ENCODE peak calls at places on chromosomes 11 and 22, in four cellular contexts. V, W, H and J are unnamed samples.

GRCh38 chr11:45252877-45253276 is 33.3 kb downstream of the SYT13 start:
- DNase-seq in V (no peak), W (no peak), H (no peak), J (no peak)

GRCh38 chr22:35841907-35842518 is 124.3 kb downstream of the APOL5 start:
- DNase-seq in V (no peak), W (no peak), H (no peak), J (no peak)

GRCh38 chr11:64531906-64532312 is 59.1 kb upstream of the SLC22A12 start:
- DNase-seq in V (peak), W (no peak), H (no peak), J (no peak)

GRCh38 chr11:117823294-117823940 is 1.1 kb downstream of the FXYD2 start:
- DNase-seq in V (peak), W (peak), H (no peak), J (peak)

GRCh38 chr11:57499413-57499982 is 16.0 kb downstream of the SLC43A1 start:
- DNase-seq in V (peak), W (peak), H (peak), J (peak)

GRCh38 chr11:72766152-72766902 is 14.1 kb upstream of the ARAP1 start:
- DNase-seq in V (no peak), W (no peak), H (no peak), J (no peak)

GRCh38 chr11:7571640-7572000 is 57.8 kb downstream of the PPFIBP2 start:
- DNase-seq in V (peak), W (no peak), H (peak), J (peak)

GRCh38 chr11:121661796-121662508 is 209.2 kb upstream of the SORL1-AS1 start:
- DNase-seq in V (no peak), W (no peak), H (no peak), J (no peak)

GRCh38 chr22:49408102-49408836 is 419.4 kb downstream of the BRD1 start:
- DNase-seq in V (peak), W (no peak), H (peak), J (no peak)

GRCh38 chr11:117179048-117179999 is 781 bp downstream of the SIDT2 start:
- DNase-seq in V (no peak), W (peak), H (peak), J (peak)

GRCh38 chr22:42745118-42745517 is 24.4 kb upstream of the A4GALT start:
- DNase-seq in V (no peak), W (peak), H (no peak), J (no peak)

GRCh38 chr11:59102259-59102765 is 4.7 kb upstream of the FAM111B start:
- DNase-seq in V (peak), W (peak), H (peak), J (peak)

GRCh38 chr11:35253237-35253636 is 114.3 kb downstream of the CD44 start:
- DNase-seq in V (no peak), W (no peak), H (no peak), J (no peak)

GRCh38 chr11:46677169-46677568 is 23.2 kb downstream of the ARHGAP1 start:
- DNase-seq in V (no peak), W (no peak), H (no peak), J (no peak)

GRCh38 chr11:75199412-75199955 is 41.1 kb upstream of the TPBGL start:
- DNase-seq in V (no peak), W (no peak), H (no peak), J (no peak)

GRCh38 chr11:70038034-70038834 is 39.9 kb upstream of the ANO1 start:
- DNase-seq in V (no peak), W (no peak), H (peak), J (no peak)

GRCh38 chr11:121391914-121392313 is 60.2 kb upstream of the SORL1 start:
- DNase-seq in V (no peak), W (no peak), H (peak), J (no peak)

GRCh38 chr11:128522943-128523518 is 64.3 kb downstream of the ETS1 start:
- DNase-seq in V (no peak), W (peak), H (no peak), J (peak)

GRCh38 chr11:14300661-14301304 is 58.2 kb downstream of the RRAS2 start:
- DNase-seq in V (peak), W (peak), H (peak), J (peak)

GRCh38 chr11:831132-831864 is 1.5 kb upstream of the CD151 start:
- DNase-seq in V (no peak), W (no peak), H (no peak), J (no peak)

GRCh38 chr11:129234978-129235377 is 42.9 kb upstream of the ARHGAP32 start:
- DNase-seq in V (no peak), W (no peak), H (no peak), J (no peak)

GRCh38 chr11:11047851-11048610 is 190.2 kb upstream of the ZBED5 start:
- DNase-seq in V (no peak), W (no peak), H (no peak), J (no peak)

DNA sequence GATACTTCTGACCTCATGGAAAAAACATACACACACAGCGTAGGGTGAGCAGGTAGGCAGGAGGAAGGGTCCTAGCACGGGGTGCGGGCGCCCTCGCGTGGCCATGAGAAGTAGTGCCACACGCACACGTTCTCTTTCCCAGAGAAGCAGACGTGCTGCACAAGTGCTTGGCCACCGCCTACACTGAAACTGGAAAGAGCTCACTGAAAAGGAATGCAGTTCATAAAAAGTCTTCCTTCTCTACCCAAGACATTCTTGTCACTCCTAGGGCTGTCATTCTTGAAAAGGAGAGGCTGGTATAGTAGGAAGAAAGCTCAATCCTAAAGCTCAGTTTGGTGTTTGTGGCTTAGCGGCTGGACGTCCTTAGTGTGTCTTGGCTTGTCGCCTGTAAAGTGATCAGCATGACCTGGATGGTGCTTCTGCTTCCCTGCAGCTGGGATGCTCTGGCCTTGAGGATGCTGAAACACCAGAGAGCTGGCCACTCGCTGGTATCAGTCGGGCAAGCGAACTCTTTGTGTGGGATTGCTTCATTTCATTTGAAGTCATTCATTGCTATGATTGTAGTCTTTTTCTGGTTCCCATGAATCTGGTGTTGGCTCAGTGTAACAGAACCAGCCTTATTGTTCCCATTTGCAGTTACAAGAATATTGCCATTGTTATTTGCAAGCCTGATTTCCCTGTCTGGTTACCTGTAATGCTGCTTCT is 303.8 kb downstream of the NTM start:
- DNase-seq in V (no peak), W (peak), H (peak), J (peak)
- TF ChIP-seq CTCF in V (peak), W (peak), H (no peak), J (peak)

GRCh38 chr11:85664561-85665481 is at the start of gene CREBZF:
- DNase-seq in V (peak), W (peak), H (peak), J (peak)

GRCh38 chr11:85663080-85663729 is 1.7 kb downstream of the CREBZF start:
- DNase-seq in V (no peak), W (no peak), H (no peak), J (no peak)

GRCh38 chr11:85665756-85666155 is 827 bp upstream of the CREBZF start:
- DNase-seq in V (no peak), W (no peak), H (no peak), J (no peak)

GRCh38 chr11:85661972-85662664 is 2.8 kb downstream of the CREBZF start:
- DNase-seq in V (no peak), W (no peak), H (no peak), J (no peak)

DNA sequence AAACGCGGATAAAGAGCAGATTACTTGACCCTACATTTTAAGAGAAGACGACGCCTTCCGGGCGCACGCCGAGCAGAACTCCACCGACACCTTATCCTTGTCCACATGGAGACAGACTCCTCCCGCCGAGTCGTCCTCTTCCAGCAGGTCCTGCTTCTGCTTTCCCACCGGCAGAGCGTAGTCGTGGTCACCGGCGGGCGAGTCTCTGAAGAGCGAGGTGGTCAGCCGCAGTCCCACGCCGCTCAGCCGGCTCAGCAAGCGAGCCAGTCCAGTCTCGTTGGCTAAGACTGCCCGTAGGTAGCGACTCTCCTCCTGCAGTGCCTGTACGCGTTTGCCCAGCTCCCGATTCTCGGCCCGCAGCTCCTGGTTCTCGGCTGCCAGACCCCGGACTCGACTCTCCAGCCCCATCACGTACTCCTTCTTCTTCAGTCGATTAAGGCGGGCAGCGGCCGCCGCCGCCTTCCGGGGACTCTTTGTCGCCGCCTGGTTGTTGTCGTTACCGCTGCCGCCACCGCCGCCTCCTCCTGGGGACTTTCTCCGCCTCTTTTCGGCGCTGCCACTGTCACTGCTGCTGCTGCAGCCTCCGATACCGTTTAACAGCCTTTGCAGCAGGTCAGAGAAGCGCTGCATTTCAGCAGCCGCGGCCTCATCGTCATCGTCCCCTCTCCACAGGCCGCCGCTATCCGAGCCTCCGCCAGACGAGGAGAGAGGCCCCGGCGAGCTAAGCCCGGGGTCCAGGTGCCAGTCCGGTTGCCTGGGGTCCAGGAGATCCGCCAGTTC is 958 bp downstream of the CREBZF start:
- DNase-seq in V (peak), W (peak), H (peak), J (peak)
- TF ChIP-seq CTCF in V (peak), W (peak), H (no peak), J (peak)

GRCh38 chr11:125942276-125942611 is 3.6 kb upstream of the VSIG10L2 start:
- DNase-seq in V (no peak), W (no peak), H (no peak), J (no peak)
- TF ChIP-seq CTCF in V (no peak), W (no peak), H (no peak), J (no peak)

GRCh38 chr11:3046190-3046589 is 11.0 kb downstream of the CARS1 start:
- DNase-seq in V (no peak), W (no peak), H (no peak), J (no peak)
- TF ChIP-seq CTCF in V (no peak), W (peak), H (no peak), J (no peak)

DNA sequence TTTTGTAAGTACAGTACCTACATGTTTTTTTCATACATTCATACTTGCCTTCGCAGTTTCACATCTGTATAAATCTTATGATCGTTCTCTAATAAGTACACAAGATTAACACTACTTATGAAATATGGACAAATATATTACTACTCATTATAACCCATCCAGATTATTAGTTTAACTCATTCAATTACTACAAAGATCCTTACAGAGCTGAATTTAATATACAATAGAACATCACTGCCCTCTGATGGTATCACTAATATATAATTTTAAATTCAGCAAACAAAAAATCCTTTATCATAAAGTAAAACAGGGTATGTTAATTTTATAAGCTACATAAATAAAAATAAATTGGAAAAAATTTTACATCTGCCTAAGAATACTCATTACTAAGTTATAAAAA is 7.4 kb downstream of the SVIP start:
- DNase-seq in V (no peak), W (no peak), H (no peak), J (no peak)
- TF ChIP-seq CTCF in V (no peak), W (no peak), H (no peak), J (no peak)

GRCh38 chr11:92340839-92341238 is 116.2 kb downstream of the FAT3 start:
- DNase-seq in V (no peak), W (no peak), H (no peak), J (peak)

GRCh38 chr11:92347404-92347803 is 122.8 kb downstream of the FAT3 start:
- DNase-seq in V (no peak), W (no peak), H (no peak), J (no peak)

GRCh38 chr11:92346220-92346619 is 121.6 kb downstream of the FAT3 start:
- DNase-seq in V (no peak), W (no peak), H (no peak), J (no peak)

GRCh38 chr11:92342034-92342433 is 117.4 kb downstream of the FAT3 start:
- DNase-seq in V (no peak), W (no peak), H (no peak), J (no peak)

DNA sequence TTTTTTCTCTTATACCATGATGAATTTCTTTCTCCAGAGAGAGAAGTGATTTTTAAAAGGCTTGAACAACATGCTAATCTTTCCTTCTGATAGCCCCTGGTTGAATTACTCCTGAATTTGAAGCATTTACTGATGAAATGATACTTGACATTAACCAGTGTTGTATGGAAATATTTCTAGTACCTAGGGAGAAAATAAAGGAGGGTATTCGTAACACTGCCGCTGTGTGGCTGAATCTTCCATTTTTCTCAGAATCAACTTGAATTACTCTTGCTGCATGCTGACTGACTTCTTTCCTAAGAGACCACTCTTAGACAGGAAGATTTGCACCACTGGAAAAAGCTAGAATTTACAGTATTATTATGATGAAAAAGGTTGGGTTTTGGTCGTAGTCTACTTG is 118.3 kb downstream of the FAT3 start:
- DNase-seq in V (no peak), W (no peak), H (no peak), J (no peak)
- TF ChIP-seq CTCF in V (no peak), W (no peak), H (no peak), J (no peak)

DNA sequence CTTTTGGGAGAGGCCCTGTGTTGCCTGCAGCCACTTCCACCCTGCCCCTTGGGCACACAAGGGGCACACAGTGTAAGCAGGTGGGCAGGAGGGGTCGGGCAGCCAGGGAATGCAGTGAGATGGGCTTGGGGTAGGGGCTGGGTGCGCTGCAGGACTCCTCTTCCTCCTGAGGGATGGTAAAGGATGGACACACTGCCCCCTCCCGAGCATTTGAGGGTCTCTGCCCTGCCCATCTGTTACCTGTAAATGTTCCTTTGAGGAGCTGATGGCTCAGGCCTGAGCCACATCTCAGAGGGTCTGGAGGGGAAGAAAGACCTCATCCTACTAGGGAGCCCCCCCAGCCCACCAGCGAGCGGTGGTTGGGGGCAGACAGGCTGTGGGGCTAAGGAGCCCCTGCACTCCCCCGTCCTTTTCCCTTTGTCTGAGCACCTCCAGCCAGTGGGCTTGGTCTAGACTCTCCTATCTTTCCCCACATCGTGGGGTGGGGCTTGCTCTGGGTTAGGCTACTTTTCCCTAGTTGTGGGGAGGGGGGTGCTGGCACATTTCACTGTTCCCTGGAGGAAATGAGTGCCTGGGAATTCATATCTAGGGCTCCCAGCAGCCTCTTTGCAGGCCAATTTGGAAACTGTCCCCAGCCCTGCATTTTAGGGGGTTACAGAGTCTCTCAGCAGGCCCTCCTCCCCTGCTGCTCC is 1.7 kb upstream of the TSSC4 start:
- DNase-seq in V (no peak), W (no peak), H (no peak), J (no peak)
- TF ChIP-seq CTCF in V (no peak), W (no peak), H (no peak), J (no peak)